ENCODE peak calls at places on chromosomes 1 and 21, in nine cellular contexts. Z is left ventricle myocardium inferior; G is HS-5; L is activated naive CD8-positive, alpha-beta T cell treated with anti-CD3 and anti-CD28 coated beads, Interleukin-2, amount 50 U/mL, for 16 hours; Q is non-pigmented ciliary epithelial cell; V is psoas muscle; J is activated naive CD4-positive, alpha-beta T cell treated with anti-CD3 and anti-CD28 coated beads, Interleukin-2, amount 10 ng/mL, durations not matched to agents 7 days and 5 days; S is COR-L47; O is CD8-positive, alpha-beta memory T cell. E is an unnamed sample.

GRCh38 chr1:5960336-5960735 is 31.9 kb downstream of the NPHP4 start:
- DNase-seq in Z (no peak), Q (no peak), L (no peak), G (no peak), J (no peak), O (no peak), V (no peak), S (no peak), E (no peak)

GRCh38 chr1:45974541-45975269 is 157.7 kb downstream of the PIK3R3 start:
- DNase-seq in L (no peak), O (no peak), Q (no peak), J (no peak), G (no peak), S (no peak), V (no peak), Z (no peak), E (no peak)

GRCh38 chr1:21341517-21342078 is 51.3 kb upstream of the ECE1 start:
- DNase-seq in L (no peak), Q (no peak), O (no peak), J (no peak), G (no peak), Z (no peak), S (no peak), V (no peak), E (peak; percentile 44)

GRCh38 chr1:2115922-2116341 is 65.7 kb downstream of the PRKCZ start:
- DNase-seq in V (no peak), J (no peak), Q (no peak), L (no peak), S (no peak), O (no peak), G (no peak), Z (no peak), E (no peak)

GRCh38 chr21:29843818-29844217 is 96.0 kb downstream of the GRIK1 start:
- DNase-seq in Q (no peak), G (no peak), O (no peak), L (no peak), J (no peak), Z (no peak), V (no peak), S (no peak), E (no peak)

GRCh38 chr1:21759818-21760217 is 23.1 kb downstream of the USP48 start:
- DNase-seq in J (no peak), O (no peak), Z (no peak), Q (no peak), S (no peak), V (no peak), L (no peak), G (no peak), E (no peak)

GRCh38 chr1:2386636-2387611 is 4.4 kb downstream of the MORN1 start:
- DNase-seq in Q (no peak), G (no peak), O (peak; percentile 33), V (peak; percentile 40), S (no peak), L (no peak), J (no peak), Z (no peak), E (peak; percentile 24)

GRCh38 chr1:81509619-81510018 is 291.1 kb upstream of the ADGRL2 start:
- DNase-seq in V (no peak), Z (no peak), O (no peak), S (no peak), G (no peak), J (no peak), L (no peak), Q (no peak), E (no peak)

GRCh38 chr1:10401281-10401680 is 2.4 kb downstream of the PGD start:
- DNase-seq in S (no peak), V (no peak), G (no peak), Z (no peak), O (no peak), J (no peak), L (no peak), Q (no peak), E (no peak)

GRCh38 chr1:213014642-213015041 is 1.0 kb downstream of the ANGEL2 start:
- DNase-seq in G (peak; percentile 8), V (no peak), J (no peak), L (no peak), O (no peak), S (no peak), Z (no peak), Q (no peak), E (no peak)

GRCh38 chr1:25068829-25069228 is 138.8 kb upstream of the RUNX3 start:
- DNase-seq in Q (no peak), L (no peak), G (no peak), J (peak; percentile 57), Z (no peak), S (no peak), V (no peak), O (peak; percentile 41), E (peak; percentile 7)

GRCh38 chr1:165928075-165928731 is 100.8 kb downstream of the UCK2 start:
- DNase-seq in Q (no peak), V (no peak), S (peak; percentile 58), G (no peak), Z (no peak), L (no peak), J (peak; percentile 71), O (no peak), E (no peak)

GRCh38 chr1:30046751-30047150 is 676.6 kb downstream of the MATN1 start:
- DNase-seq in J (no peak), L (no peak), V (no peak), Q (no peak), S (no peak), G (no peak), O (no peak), Z (no peak), E (no peak)

GRCh38 chr1:151710187-151710586 is 6.4 kb downstream of the CELF3 start:
- DNase-seq in V (no peak), O (no peak), Z (no peak), G (no peak), J (peak; percentile 35), L (no peak), S (peak; percentile 51), Q (peak; percentile 15), E (no peak)

GRCh38 chr1:15952317-15953258 is 23.3 kb downstream of the ZBTB17 start:
- DNase-seq in L (no peak), G (peak; percentile 96), Z (no peak), O (peak; percentile 39), J (no peak), S (no peak), Q (peak; percentile 94), V (no peak), E (no peak)

GRCh38 chr1:100708476-100709062 is 11.0 kb upstream of the VCAM1 start:
- DNase-seq in L (no peak), V (no peak), O (no peak), Q (no peak), Z (no peak), G (no peak), J (no peak), S (no peak), E (no peak)

GRCh38 chr1:202317941-202318925 is 23.5 kb downstream of the UBE2T start:
- DNase-seq in O (no peak), Z (no peak), J (no peak), G (no peak), Q (no peak), V (no peak), L (no peak), S (no peak), E (no peak)

GRCh38 chr1:2974701-2975301 is 46.5 kb upstream of the ACTRT2 start:
- DNase-seq in L (no peak), G (no peak), Q (no peak), V (no peak), S (no peak), J (no peak), Z (peak; percentile 7), O (no peak), E (no peak)

GRCh38 chr1:169838942-169839341 is 44.2 kb upstream of the METTL18 start:
- DNase-seq in S (no peak), L (no peak), V (no peak), O (no peak), Q (no peak), G (no peak), J (no peak), Z (no peak), E (no peak)

GRCh38 chr1:217462159-217462558 is 168.7 kb downstream of the GPATCH2 start:
- DNase-seq in G (no peak), O (no peak), Q (no peak), L (no peak), V (no peak), Z (no peak), S (no peak), J (no peak), E (no peak)

GRCh38 chr1:240341365-240342250 is 249.9 kb downstream of the FMN2 start:
- DNase-seq in L (no peak), S (no peak), J (no peak), O (no peak), G (no peak), Z (no peak), V (no peak), Q (no peak), E (no peak)

GRCh38 chr1:150551784-150552691 is 2.8 kb downstream of the ADAMTSL4 start:
- DNase-seq in J (peak; percentile 48), O (no peak), G (no peak), V (peak; percentile 92), L (no peak), Z (peak; percentile 86), Q (peak; percentile 71), S (no peak), E (peak; percentile 84)

GRCh38 chr21:34335316-34335715 is 28.5 kb upstream of the KCNE2 start:
- DNase-seq in G (peak; percentile 30), Q (no peak), J (no peak), L (no peak), Z (no peak), O (no peak), V (no peak), S (peak; percentile 96), E (no peak)

GRCh38 chr1:183147735-183148134 is 38.3 kb upstream of the LAMC2 start:
- DNase-seq in O (no peak), S (no peak), Q (no peak), V (no peak), G (no peak), Z (no peak), L (no peak), J (no peak), E (no peak)

GRCh38 chr1:225987491-225988316 is 11.4 kb downstream of the SDE2 start:
- DNase-seq in Z (no peak), O (no peak), V (no peak), J (no peak), Q (no peak), S (no peak), L (no peak), G (no peak), E (no peak)

GRCh38 chr1:203199481-203200058 is 13.1 kb upstream of the CHI3L1 start:
- DNase-seq in Z (no peak), J (no peak), G (no peak), V (no peak), O (no peak), Q (no peak), S (no peak), L (no peak), E (no peak)

GRCh38 chr1:106022312-106022902 is 1034.1 kb upstream of the PRMT6 start:
- DNase-seq in Q (no peak), G (no peak), S (peak; percentile 3), V (no peak), J (no peak), Z (no peak), O (no peak), L (no peak), E (no peak)

GRCh38 chr1:6098303-6099215 is 52.9 kb downstream of the KCNAB2 start:
- DNase-seq in V (peak; percentile 58), L (no peak), S (no peak), J (no peak), O (peak; percentile 33), Q (peak; percentile 20), Z (peak; percentile 44), G (no peak), E (peak; percentile 53)

GRCh38 chr1:167881069-167881468 is 32.9 kb downstream of the ADCY10 start:
- DNase-seq in L (no peak), V (no peak), J (no peak), Q (no peak), O (no peak), G (no peak), S (no peak), Z (no peak), E (no peak)

GRCh38 chr1:217907504-217907903 is 276.4 kb downstream of the SPATA17 start:
- DNase-seq in V (no peak), Z (no peak), O (no peak), Q (no peak), S (no peak), J (no peak), G (peak; percentile 77), L (no peak), E (no peak)

GRCh38 chr1:223344491-223344890 is 19.5 kb downstream of the SUSD4 start:
- DNase-seq in V (no peak), Z (no peak), L (no peak), J (no peak), G (no peak), O (no peak), S (no peak), Q (no peak), E (no peak)